ENCODE peak calls at places on chromosomes 4 and X, in six cellular contexts. One of them, this sample, is unnamed.

GRCh38 chr4:151296227-151296626 is 19.3 kb downstream of the PRSS48 start:
- DNase-seq in HuH-7.5: peak
- DNase-seq in T-cell: no peak
- DNase-seq in stimulated activated CD4-positive, alpha-beta T cell treated with anti-CD3 and anti-CD28 coated beads, TNF-alpha, amount 100 ng/mL, for 4 hours: no peak
- DNase-seq in Caki2: no peak
- DNase-seq in fibroblast of pulmonary artery: no peak
- DNase-seq in this sample: no peak

GRCh38 chr4:54959656-54960055 is 165.7 kb downstream of the KDR start:
- DNase-seq in HuH-7.5: no peak
- DNase-seq in T-cell: no peak
- DNase-seq in stimulated activated CD4-positive, alpha-beta T cell treated with anti-CD3 and anti-CD28 coated beads, TNF-alpha, amount 100 ng/mL, for 4 hours: no peak
- DNase-seq in Caki2: no peak
- DNase-seq in fibroblast of pulmonary artery: peak
- DNase-seq in this sample: no peak

GRCh38 chrX:150512426-150512825 is 56.0 kb upstream of the MTM1 start:
- DNase-seq in HuH-7.5: no peak
- DNase-seq in T-cell: no peak
- DNase-seq in stimulated activated CD4-positive, alpha-beta T cell treated with anti-CD3 and anti-CD28 coated beads, TNF-alpha, amount 100 ng/mL, for 4 hours: no peak
- DNase-seq in Caki2: no peak
- DNase-seq in fibroblast of pulmonary artery: no peak
- DNase-seq in this sample: no peak

GRCh38 chrX:27728291-27728690 is 79.5 kb upstream of the MAGEB10 start:
- DNase-seq in HuH-7.5: no peak
- DNase-seq in T-cell: no peak
- DNase-seq in stimulated activated CD4-positive, alpha-beta T cell treated with anti-CD3 and anti-CD28 coated beads, TNF-alpha, amount 100 ng/mL, for 4 hours: no peak
- DNase-seq in Caki2: no peak
- DNase-seq in fibroblast of pulmonary artery: peak
- DNase-seq in this sample: no peak

GRCh38 chr4:126541820-126542219 is 1090.9 kb upstream of the INTU start:
- DNase-seq in HuH-7.5: no peak
- DNase-seq in T-cell: no peak
- DNase-seq in stimulated activated CD4-positive, alpha-beta T cell treated with anti-CD3 and anti-CD28 coated beads, TNF-alpha, amount 100 ng/mL, for 4 hours: no peak
- DNase-seq in Caki2: no peak
- DNase-seq in fibroblast of pulmonary artery: no peak
- DNase-seq in this sample: no peak

GRCh38 chrX:134836497-134836968 is 154.3 kb upstream of the SMIM10 start:
- DNase-seq in HuH-7.5: no peak
- DNase-seq in T-cell: no peak
- DNase-seq in stimulated activated CD4-positive, alpha-beta T cell treated with anti-CD3 and anti-CD28 coated beads, TNF-alpha, amount 100 ng/mL, for 4 hours: no peak
- DNase-seq in Caki2: no peak
- DNase-seq in fibroblast of pulmonary artery: peak
- DNase-seq in this sample: no peak

GRCh38 chrX:118049713-118050112 is 66.9 kb downstream of the KLHL13 start:
- DNase-seq in HuH-7.5: no peak
- DNase-seq in T-cell: no peak
- DNase-seq in stimulated activated CD4-positive, alpha-beta T cell treated with anti-CD3 and anti-CD28 coated beads, TNF-alpha, amount 100 ng/mL, for 4 hours: no peak
- DNase-seq in Caki2: peak
- DNase-seq in fibroblast of pulmonary artery: no peak
- DNase-seq in this sample: no peak

GRCh38 chrX:153775293-153775595 is 5.6 kb upstream of the SRPK3 start:
- DNase-seq in HuH-7.5: peak
- DNase-seq in T-cell: no peak
- DNase-seq in stimulated activated CD4-positive, alpha-beta T cell treated with anti-CD3 and anti-CD28 coated beads, TNF-alpha, amount 100 ng/mL, for 4 hours: no peak
- DNase-seq in Caki2: no peak
- DNase-seq in fibroblast of pulmonary artery: no peak
- DNase-seq in this sample: no peak

GRCh38 chr4:25867781-25868180 is 5.0 kb upstream of the SEL1L3 start:
- DNase-seq in HuH-7.5: no peak
- DNase-seq in T-cell: no peak
- DNase-seq in stimulated activated CD4-positive, alpha-beta T cell treated with anti-CD3 and anti-CD28 coated beads, TNF-alpha, amount 100 ng/mL, for 4 hours: no peak
- DNase-seq in Caki2: no peak
- DNase-seq in fibroblast of pulmonary artery: no peak
- DNase-seq in this sample: no peak

GRCh38 chrX:104968241-104968640 is 252.3 kb downstream of the TEX13A start:
- DNase-seq in HuH-7.5: no peak
- DNase-seq in T-cell: no peak
- DNase-seq in stimulated activated CD4-positive, alpha-beta T cell treated with anti-CD3 and anti-CD28 coated beads, TNF-alpha, amount 100 ng/mL, for 4 hours: no peak
- DNase-seq in Caki2: no peak
- DNase-seq in fibroblast of pulmonary artery: no peak
- DNase-seq in this sample: no peak

GRCh38 chr4:148438047-148438446 is 4.2 kb downstream of the NR3C2 start:
- DNase-seq in HuH-7.5: no peak
- DNase-seq in T-cell: no peak
- DNase-seq in stimulated activated CD4-positive, alpha-beta T cell treated with anti-CD3 and anti-CD28 coated beads, TNF-alpha, amount 100 ng/mL, for 4 hours: no peak
- DNase-seq in Caki2: no peak
- DNase-seq in fibroblast of pulmonary artery: no peak
- DNase-seq in this sample: no peak

GRCh38 chrX:99703467-99703866 is 706.6 kb downstream of the PCDH19 start:
- DNase-seq in HuH-7.5: no peak
- DNase-seq in T-cell: no peak
- DNase-seq in stimulated activated CD4-positive, alpha-beta T cell treated with anti-CD3 and anti-CD28 coated beads, TNF-alpha, amount 100 ng/mL, for 4 hours: no peak
- DNase-seq in Caki2: no peak
- DNase-seq in fibroblast of pulmonary artery: no peak
- DNase-seq in this sample: no peak

GRCh38 chrX:108396188-108396885 is 41.9 kb downstream of the COL4A6 start:
- DNase-seq in HuH-7.5: no peak
- DNase-seq in T-cell: no peak
- DNase-seq in stimulated activated CD4-positive, alpha-beta T cell treated with anti-CD3 and anti-CD28 coated beads, TNF-alpha, amount 100 ng/mL, for 4 hours: no peak
- DNase-seq in Caki2: peak
- DNase-seq in fibroblast of pulmonary artery: peak
- DNase-seq in this sample: no peak

GRCh38 chr4:94454405-94454804 is 2.7 kb downstream of the PDLIM5 start:
- DNase-seq in HuH-7.5: no peak
- DNase-seq in T-cell: no peak
- DNase-seq in stimulated activated CD4-positive, alpha-beta T cell treated with anti-CD3 and anti-CD28 coated beads, TNF-alpha, amount 100 ng/mL, for 4 hours: no peak
- DNase-seq in Caki2: peak
- DNase-seq in fibroblast of pulmonary artery: no peak
- DNase-seq in this sample: no peak

GRCh38 chr4:98851806-98852205 is 77.1 kb downstream of the EIF4E start:
- DNase-seq in HuH-7.5: no peak
- DNase-seq in T-cell: no peak
- DNase-seq in stimulated activated CD4-positive, alpha-beta T cell treated with anti-CD3 and anti-CD28 coated beads, TNF-alpha, amount 100 ng/mL, for 4 hours: no peak
- DNase-seq in Caki2: no peak
- DNase-seq in fibroblast of pulmonary artery: peak
- DNase-seq in this sample: no peak

GRCh38 chrX:16917120-16917519 is 29.3 kb upstream of the REPS2 start:
- DNase-seq in HuH-7.5: no peak
- DNase-seq in T-cell: no peak
- DNase-seq in stimulated activated CD4-positive, alpha-beta T cell treated with anti-CD3 and anti-CD28 coated beads, TNF-alpha, amount 100 ng/mL, for 4 hours: no peak
- DNase-seq in Caki2: no peak
- DNase-seq in fibroblast of pulmonary artery: no peak
- DNase-seq in this sample: no peak

GRCh38 chrX:22527302-22527701 is 254.6 kb downstream of the CBLL2 start:
- DNase-seq in HuH-7.5: no peak
- DNase-seq in T-cell: no peak
- DNase-seq in stimulated activated CD4-positive, alpha-beta T cell treated with anti-CD3 and anti-CD28 coated beads, TNF-alpha, amount 100 ng/mL, for 4 hours: no peak
- DNase-seq in Caki2: no peak
- DNase-seq in fibroblast of pulmonary artery: no peak
- DNase-seq in this sample: no peak

GRCh38 chr4:2535386-2536192 is 858 bp upstream of the FAM193A start:
- DNase-seq in HuH-7.5: peak
- DNase-seq in T-cell: peak
- DNase-seq in stimulated activated CD4-positive, alpha-beta T cell treated with anti-CD3 and anti-CD28 coated beads, TNF-alpha, amount 100 ng/mL, for 4 hours: peak
- DNase-seq in Caki2: peak
- DNase-seq in fibroblast of pulmonary artery: peak
- DNase-seq in this sample: peak

GRCh38 chrX:123186796-123187195 is 2.7 kb downstream of the GRIA3 start:
- DNase-seq in HuH-7.5: no peak
- DNase-seq in T-cell: no peak
- DNase-seq in stimulated activated CD4-positive, alpha-beta T cell treated with anti-CD3 and anti-CD28 coated beads, TNF-alpha, amount 100 ng/mL, for 4 hours: no peak
- DNase-seq in Caki2: no peak
- DNase-seq in fibroblast of pulmonary artery: no peak
- DNase-seq in this sample: no peak

GRCh38 chrX:3244203-3244743 is 102.2 kb downstream of the MXRA5 start:
- DNase-seq in HuH-7.5: no peak
- DNase-seq in T-cell: no peak
- DNase-seq in stimulated activated CD4-positive, alpha-beta T cell treated with anti-CD3 and anti-CD28 coated beads, TNF-alpha, amount 100 ng/mL, for 4 hours: no peak
- DNase-seq in Caki2: no peak
- DNase-seq in fibroblast of pulmonary artery: peak
- DNase-seq in this sample: no peak

GRCh38 chrX:45322820-45323219 is 122.1 kb upstream of the DIPK2B start:
- DNase-seq in HuH-7.5: no peak
- DNase-seq in T-cell: no peak
- DNase-seq in stimulated activated CD4-positive, alpha-beta T cell treated with anti-CD3 and anti-CD28 coated beads, TNF-alpha, amount 100 ng/mL, for 4 hours: no peak
- DNase-seq in Caki2: peak
- DNase-seq in fibroblast of pulmonary artery: peak
- DNase-seq in this sample: no peak

GRCh38 chrX:261858-262390 is 19.3 kb upstream of the PLCXD1 start:
- DNase-seq in HuH-7.5: no peak
- DNase-seq in T-cell: no peak
- DNase-seq in stimulated activated CD4-positive, alpha-beta T cell treated with anti-CD3 and anti-CD28 coated beads, TNF-alpha, amount 100 ng/mL, for 4 hours: no peak
- DNase-seq in Caki2: no peak
- DNase-seq in fibroblast of pulmonary artery: no peak
- DNase-seq in this sample: no peak

GRCh38 chr4:6986067-6986780 is 56.9 kb upstream of the TADA2B start:
- DNase-seq in HuH-7.5: peak
- DNase-seq in T-cell: no peak
- DNase-seq in stimulated activated CD4-positive, alpha-beta T cell treated with anti-CD3 and anti-CD28 coated beads, TNF-alpha, amount 100 ng/mL, for 4 hours: no peak
- DNase-seq in Caki2: no peak
- DNase-seq in fibroblast of pulmonary artery: peak
- DNase-seq in this sample: no peak

GRCh38 chr4:151600432-151600831 is 160.4 kb downstream of the GATB start:
- DNase-seq in HuH-7.5: no peak
- DNase-seq in T-cell: no peak
- DNase-seq in stimulated activated CD4-positive, alpha-beta T cell treated with anti-CD3 and anti-CD28 coated beads, TNF-alpha, amount 100 ng/mL, for 4 hours: no peak
- DNase-seq in Caki2: no peak
- DNase-seq in fibroblast of pulmonary artery: no peak
- DNase-seq in this sample: no peak

GRCh38 chr4:99405433-99406115 is 29.6 kb downstream of the ADH7 start:
- DNase-seq in HuH-7.5: no peak
- DNase-seq in T-cell: peak
- DNase-seq in stimulated activated CD4-positive, alpha-beta T cell treated with anti-CD3 and anti-CD28 coated beads, TNF-alpha, amount 100 ng/mL, for 4 hours: peak
- DNase-seq in Caki2: peak
- DNase-seq in fibroblast of pulmonary artery: peak
- DNase-seq in this sample: peak

GRCh38 chrX:119734897-119735339 is 23.5 kb upstream of the SOWAHD start:
- DNase-seq in HuH-7.5: no peak
- DNase-seq in T-cell: no peak
- DNase-seq in stimulated activated CD4-positive, alpha-beta T cell treated with anti-CD3 and anti-CD28 coated beads, TNF-alpha, amount 100 ng/mL, for 4 hours: no peak
- DNase-seq in Caki2: no peak
- DNase-seq in fibroblast of pulmonary artery: no peak
- DNase-seq in this sample: no peak

GRCh38 chr4:11537846-11538245 is 109.2 kb upstream of the HS3ST1 start:
- DNase-seq in HuH-7.5: no peak
- DNase-seq in T-cell: no peak
- DNase-seq in stimulated activated CD4-positive, alpha-beta T cell treated with anti-CD3 and anti-CD28 coated beads, TNF-alpha, amount 100 ng/mL, for 4 hours: no peak
- DNase-seq in Caki2: no peak
- DNase-seq in fibroblast of pulmonary artery: no peak
- DNase-seq in this sample: no peak

GRCh38 chr4:121817006-121817405 is 6.7 kb downstream of the CCNA2 start:
- DNase-seq in HuH-7.5: no peak
- DNase-seq in T-cell: no peak
- DNase-seq in stimulated activated CD4-positive, alpha-beta T cell treated with anti-CD3 and anti-CD28 coated beads, TNF-alpha, amount 100 ng/mL, for 4 hours: no peak
- DNase-seq in Caki2: no peak
- DNase-seq in fibroblast of pulmonary artery: no peak
- DNase-seq in this sample: no peak

GRCh38 chr4:153538408-153539057 is 72.4 kb downstream of the TMEM131L start:
- DNase-seq in HuH-7.5: no peak
- DNase-seq in T-cell: no peak
- DNase-seq in stimulated activated CD4-positive, alpha-beta T cell treated with anti-CD3 and anti-CD28 coated beads, TNF-alpha, amount 100 ng/mL, for 4 hours: no peak
- DNase-seq in Caki2: no peak
- DNase-seq in fibroblast of pulmonary artery: peak
- DNase-seq in this sample: no peak

GRCh38 chrX:134636859-134637258 is 21.4 kb downstream of the PLAC1 start:
- DNase-seq in HuH-7.5: no peak
- DNase-seq in T-cell: no peak
- DNase-seq in stimulated activated CD4-positive, alpha-beta T cell treated with anti-CD3 and anti-CD28 coated beads, TNF-alpha, amount 100 ng/mL, for 4 hours: no peak
- DNase-seq in Caki2: no peak
- DNase-seq in fibroblast of pulmonary artery: peak
- DNase-seq in this sample: no peak

GRCh38 chr4:180932365-180933001 is 1310.7 kb upstream of the TENM3 start:
- DNase-seq in HuH-7.5: no peak
- DNase-seq in T-cell: no peak
- DNase-seq in stimulated activated CD4-positive, alpha-beta T cell treated with anti-CD3 and anti-CD28 coated beads, TNF-alpha, amount 100 ng/mL, for 4 hours: no peak
- DNase-seq in Caki2: no peak
- DNase-seq in fibroblast of pulmonary artery: no peak
- DNase-seq in this sample: no peak

GRCh38 chrX:143664302-143664701 is 28.4 kb upstream of the SLITRK4 start:
- DNase-seq in HuH-7.5: no peak
- DNase-seq in T-cell: no peak
- DNase-seq in stimulated activated CD4-positive, alpha-beta T cell treated with anti-CD3 and anti-CD28 coated beads, TNF-alpha, amount 100 ng/mL, for 4 hours: no peak
- DNase-seq in Caki2: no peak
- DNase-seq in fibroblast of pulmonary artery: peak
- DNase-seq in this sample: no peak

This sample was measured in effector CD4-positive, alpha-beta T cell.